ENCODE peak calls at places on chromosomes 12 and 14, in four cellular contexts. One of them, this sample, is unnamed.

GRCh38 chr12:111741235-111741812 is 25.4 kb upstream of the ALDH2 start:
- DNase-seq in IMR-90: peak; percentile 35
- DNase-seq in colonic mucosa: peak; percentile 66
- DNase-seq in adipocyte: peak; percentile 12
- DNase-seq in this sample: no peak

GRCh38 chr14:92316937-92317336 is 6.0 kb upstream of the SLC24A4 start:
- DNase-seq in IMR-90: no peak
- DNase-seq in colonic mucosa: no peak
- DNase-seq in adipocyte: no peak
- DNase-seq in this sample: no peak

GRCh38 chr12:72075891-72076557 is 137.4 kb downstream of the TPH2 start:
- DNase-seq in IMR-90: no peak
- DNase-seq in colonic mucosa: no peak
- DNase-seq in adipocyte: no peak
- DNase-seq in this sample: no peak

GRCh38 chr14:105154476-105154871 is 14.1 kb downstream of the JAG2 start:
- DNase-seq in IMR-90: no peak
- DNase-seq in colonic mucosa: no peak
- DNase-seq in adipocyte: no peak
- DNase-seq in this sample: no peak

GRCh38 chr12:109878749-109879148 is 1.6 kb downstream of the GLTP start:
- DNase-seq in IMR-90: no peak
- DNase-seq in colonic mucosa: no peak
- DNase-seq in adipocyte: no peak
- DNase-seq in this sample: no peak

GRCh38 chr14:89178802-89179201 is 238.2 kb downstream of the FOXN3 start:
- DNase-seq in IMR-90: peak; percentile 68
- DNase-seq in colonic mucosa: no peak
- DNase-seq in adipocyte: peak; percentile 48
- DNase-seq in this sample: no peak

GRCh38 chr14:99413172-99413571 is 67.5 kb downstream of the SETD3 start:
- DNase-seq in IMR-90: no peak
- DNase-seq in colonic mucosa: no peak
- DNase-seq in adipocyte: no peak
- DNase-seq in this sample: peak; percentile 35

GRCh38 chr12:111024205-111024794 is 103.9 kb upstream of the MYL2 start:
- DNase-seq in IMR-90: peak; percentile 4
- DNase-seq in colonic mucosa: peak; percentile 42
- DNase-seq in adipocyte: peak; percentile 48
- DNase-seq in this sample: peak; percentile 9

GRCh38 chr14:76473381-76474263 is 97.7 kb downstream of the ESRRB start:
- DNase-seq in IMR-90: peak; percentile 6
- DNase-seq in colonic mucosa: no peak
- DNase-seq in adipocyte: no peak
- DNase-seq in this sample: no peak

GRCh38 chr12:19065223-19065622 is 64.3 kb upstream of the PLEKHA5 start:
- DNase-seq in IMR-90: no peak
- DNase-seq in colonic mucosa: no peak
- DNase-seq in adipocyte: no peak
- DNase-seq in this sample: no peak
- H3K9ac ChIP-seq in IMR-90: no peak overlapping the region
- H3K9ac ChIP-seq in colonic mucosa: no peak overlapping the region
- H3K9ac ChIP-seq in adipocyte: no peak overlapping the region
- H3K9ac ChIP-seq in this sample: no peak overlapping the region

DNA sequence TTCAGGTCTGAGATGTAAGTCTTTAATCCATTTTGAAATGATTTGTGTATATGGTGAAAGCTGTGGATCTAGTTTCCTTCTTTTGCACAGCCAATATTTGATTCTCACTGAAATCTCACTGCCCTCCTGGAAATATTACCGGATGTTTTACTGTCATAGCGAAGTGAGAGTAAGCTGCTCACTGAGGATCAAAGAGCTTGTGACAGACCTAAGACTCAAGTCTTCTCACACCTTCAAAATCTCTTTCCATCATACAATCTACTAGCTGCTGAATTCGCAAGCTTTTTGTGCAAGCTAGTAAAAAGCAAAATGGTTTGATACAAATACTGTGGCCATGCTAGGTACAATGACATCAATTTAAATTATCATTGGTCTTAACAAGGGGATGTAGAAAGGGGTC is 3.9 kb downstream of the LRRK2 start:
- DNase-seq in IMR-90: no peak
- DNase-seq in colonic mucosa: no peak
- DNase-seq in adipocyte: no peak
- DNase-seq in this sample: no peak
- H3K4me1 ChIP-seq in IMR-90: peaks cover 2% of the 10 kb centered on the region
- H3K4me1 ChIP-seq in colonic mucosa: no peaks in the 10 kb centered on the region
- H3K4me1 ChIP-seq in adipocyte: peaks cover 26% of the 10 kb centered on the region
- H3K4me1 ChIP-seq in this sample: peaks cover 4% of the 10 kb centered on the region

GRCh38 chr12:94261119-94261518 is 112.7 kb downstream of the PLXNC1 start:
- DNase-seq in IMR-90: no peak
- DNase-seq in colonic mucosa: no peak
- DNase-seq in adipocyte: no peak
- DNase-seq in this sample: no peak
- H3K9ac ChIP-seq in IMR-90: no peak overlapping the region
- H3K9ac ChIP-seq in colonic mucosa: no peak overlapping the region
- H3K9ac ChIP-seq in adipocyte: no peak overlapping the region
- H3K9ac ChIP-seq in this sample: no peak overlapping the region

GRCh38 chr12:1357711-1358110 is 236.7 kb downstream of the FBXL14 start:
- DNase-seq in IMR-90: no peak
- DNase-seq in colonic mucosa: no peak
- DNase-seq in adipocyte: no peak
- DNase-seq in this sample: no peak
- H3K4me1 ChIP-seq in IMR-90: peaks cover 9% of the 10 kb centered on the region
- H3K4me1 ChIP-seq in colonic mucosa: no peaks in the 10 kb centered on the region
- H3K4me1 ChIP-seq in adipocyte: peaks cover 17% of the 10 kb centered on the region
- H3K4me1 ChIP-seq in this sample: peaks cover 10% of the 10 kb centered on the region

GRCh38 chr14:22569106-22569748 is 19.8 kb downstream of the DAD1 start:
- DNase-seq in IMR-90: peak; percentile 57
- DNase-seq in colonic mucosa: no peak
- DNase-seq in adipocyte: no peak
- DNase-seq in this sample: no peak

GRCh38 chr14:22570132-22570949 is 18.7 kb downstream of the DAD1 start:
- DNase-seq in IMR-90: peak; percentile 82
- DNase-seq in colonic mucosa: peak; percentile 86
- DNase-seq in adipocyte: peak; percentile 94
- DNase-seq in this sample: peak; percentile 88

GRCh38 chr14:22572562-22573058 is 16.4 kb downstream of the DAD1 start:
- DNase-seq in IMR-90: peak; percentile 54
- DNase-seq in colonic mucosa: no peak
- DNase-seq in adipocyte: peak; percentile 72
- DNase-seq in this sample: peak; percentile 66

GRCh38 chr14:22567437-22567836 is 21.6 kb downstream of the DAD1 start:
- DNase-seq in IMR-90: no peak
- DNase-seq in colonic mucosa: no peak
- DNase-seq in adipocyte: no peak
- DNase-seq in this sample: no peak

DNA sequence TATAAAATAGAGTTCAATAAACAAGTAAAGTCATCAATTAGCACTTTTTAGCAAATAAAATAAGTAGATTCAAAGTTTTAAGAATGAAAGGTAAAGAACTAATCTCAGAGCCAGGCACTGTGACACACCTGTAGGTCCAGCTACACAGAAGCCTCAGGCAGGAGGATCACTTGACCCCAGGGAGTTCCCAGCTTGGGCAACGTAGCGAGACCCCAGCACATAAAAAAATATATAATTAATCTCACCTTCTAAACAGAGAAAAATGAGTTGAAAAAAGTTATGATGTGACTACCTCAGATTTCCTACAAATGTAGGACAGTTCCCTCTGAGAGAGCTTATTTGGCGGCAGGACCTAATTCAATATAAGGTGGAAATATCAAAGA is 19.3 kb downstream of the DAD1 start:
- DNase-seq in IMR-90: no peak
- DNase-seq in colonic mucosa: no peak
- DNase-seq in adipocyte: no peak
- DNase-seq in this sample: no peak
- H3K9ac ChIP-seq in IMR-90: no peak overlapping the region
- H3K9ac ChIP-seq in colonic mucosa: no peak overlapping the region
- H3K9ac ChIP-seq in adipocyte: peak overlapping the region; percentile 74
- H3K9ac ChIP-seq in this sample: no peak overlapping the region

GRCh38 chr12:131775904-131776889 is 52.0 kb upstream of the MMP17 start:
- DNase-seq in IMR-90: no peak
- DNase-seq in colonic mucosa: no peak
- DNase-seq in adipocyte: no peak
- DNase-seq in this sample: peak; percentile 22
- H3K4me1 ChIP-seq in IMR-90: no peaks in the 10 kb centered on the region
- H3K4me1 ChIP-seq in colonic mucosa: no peaks in the 10 kb centered on the region
- H3K4me1 ChIP-seq in adipocyte: no peaks in the 10 kb centered on the region
- H3K4me1 ChIP-seq in this sample: no peaks in the 10 kb centered on the region

DNA sequence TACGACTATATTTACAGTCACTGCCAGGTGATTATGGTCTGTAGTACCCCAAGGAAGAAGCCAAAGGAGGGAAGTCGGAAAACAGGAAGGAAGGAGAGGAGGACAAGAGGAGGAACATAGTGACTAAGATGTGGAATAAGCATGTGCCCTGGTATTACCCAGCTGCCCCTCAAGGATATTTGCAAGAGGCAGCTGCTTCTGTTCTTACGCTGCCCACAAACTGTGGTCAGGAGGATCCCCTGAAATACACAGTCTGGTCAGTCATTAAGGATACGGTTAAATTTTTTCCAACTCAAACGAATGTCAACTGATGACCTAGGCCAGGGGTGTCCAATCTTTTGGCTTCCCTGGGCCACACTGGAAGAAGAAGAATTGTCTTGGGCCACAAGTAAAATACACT is 126.5 kb downstream of the CMAS start:
- DNase-seq in IMR-90: no peak
- DNase-seq in colonic mucosa: no peak
- DNase-seq in adipocyte: no peak
- DNase-seq in this sample: no peak
- H3K9ac ChIP-seq in IMR-90: no peak overlapping the region
- H3K9ac ChIP-seq in colonic mucosa: no peak overlapping the region
- H3K9ac ChIP-seq in adipocyte: no peak overlapping the region
- H3K9ac ChIP-seq in this sample: no peak overlapping the region

This sample was measured in fibroblast of lung.